ENCODE peak calls at places on chromosomes 7 and 10, in nine cellular contexts. C, Q, F, S, M, R, T, W and H are unnamed samples.

GRCh38 chr10:14356921-14357320 is 26.2 kb upstream of the FRMD4A start:
- DNase-seq in C (no peak), Q (no peak), F (no peak), S (no peak), M (no peak), R (no peak), T (no peak), W (no peak), H (no peak)

GRCh38 chr7:124059375-124059774 is 26.5 kb upstream of the TMEM229A start:
- DNase-seq in C (no peak), Q (no peak), F (no peak), S (no peak), M (no peak), R (peak; percentile 35), T (no peak), W (no peak), H (no peak)

GRCh38 chr7:51327287-51327717 is 10.7 kb upstream of the COBL start:
- DNase-seq in C (no peak), Q (no peak), F (no peak), S (no peak), M (no peak), R (no peak), T (no peak), W (no peak), H (no peak)

GRCh38 chr7:94710256-94710655 is 54.3 kb upstream of the SGCE start:
- DNase-seq in C (no peak), Q (no peak), F (no peak), S (no peak), M (no peak), R (no peak), T (no peak), W (no peak), H (no peak)

GRCh38 chr7:82865856-82866255 is 296.8 kb downstream of the PCLO start:
- DNase-seq in C (no peak), Q (no peak), F (no peak), S (no peak), M (no peak), R (no peak), T (no peak), W (no peak), H (no peak)

GRCh38 chr10:99395750-99396445 is 34.5 kb downstream of the GOT1 start:
- DNase-seq in C (no peak), Q (no peak), F (no peak), S (no peak), M (no peak), R (no peak), T (peak; percentile 89), W (no peak), H (no peak)

GRCh38 chr7:66033471-66034385 is 41.9 kb upstream of the ASL start:
- DNase-seq in C (no peak), Q (no peak), F (no peak), S (no peak), M (peak; percentile 60), R (no peak), T (no peak), W (no peak), H (no peak)

GRCh38 chr7:155369766-155370165 is 72.1 kb downstream of the INSIG1 start:
- DNase-seq in C (no peak), Q (no peak), F (no peak), S (no peak), M (no peak), R (no peak), T (no peak), W (no peak), H (no peak)

GRCh38 chr7:112362796-112363195 is 87.5 kb upstream of the IFRD1 start:
- DNase-seq in C (no peak), Q (no peak), F (no peak), S (no peak), M (no peak), R (no peak), T (no peak), W (no peak), H (no peak)

GRCh38 chr7:102310414-102310815 is 23.7 kb downstream of the SH2B2 start:
- DNase-seq in C (no peak), Q (no peak), F (no peak), S (no peak), M (no peak), R (no peak), T (no peak), W (no peak), H (no peak)

GRCh38 chr7:124413029-124413428 is 352.6 kb downstream of the GPR37 start:
- DNase-seq in C (no peak), Q (no peak), F (no peak), S (no peak), M (no peak), R (no peak), T (no peak), W (no peak), H (no peak)

GRCh38 chr10:89327803-89328441 is at the start of gene IFIT3:
- DNase-seq in C (peak; percentile 76), Q (no peak), F (peak; percentile 85), S (peak; percentile 52), M (peak; percentile 13), R (peak; percentile 62), T (peak; percentile 38), W (peak; percentile 66), H (peak; percentile 35)

GRCh38 chr7:129952653-129953560 is at the start of gene UBE2H:
- DNase-seq in C (peak; percentile 94), Q (peak; percentile 95), F (peak; percentile 96), S (peak; percentile 94), M (peak; percentile 100), R (peak; percentile 72), T (peak; percentile 70), W (peak; percentile 99), H (peak; percentile 95)

GRCh38 chr7:46791180-46791579 is 790.7 kb downstream of the TNS3 start:
- DNase-seq in C (no peak), Q (no peak), F (no peak), S (no peak), M (no peak), R (no peak), T (no peak), W (no peak), H (no peak)

GRCh38 chr10:122441961-122442360 is 12.5 kb upstream of the ARMS2 start:
- DNase-seq in C (no peak), Q (no peak), F (no peak), S (no peak), M (no peak), R (no peak), T (peak; percentile 16), W (no peak), H (no peak)

GRCh38 chr7:33778195-33778594 is 127.1 kb upstream of the BMPER start:
- DNase-seq in C (no peak), Q (no peak), F (no peak), S (no peak), M (no peak), R (no peak), T (no peak), W (no peak), H (no peak)

GRCh38 chr10:44774676-44775401 is 136.3 kb upstream of the TMEM72 start:
- DNase-seq in C (no peak), Q (no peak), F (no peak), S (no peak), M (no peak), R (no peak), T (no peak), W (no peak), H (no peak)

GRCh38 chr10:103836776-103837344 is 18.5 kb downstream of the SH3PXD2A start:
- DNase-seq in C (peak; percentile 29), Q (no peak), F (peak; percentile 17), S (no peak), M (no peak), R (no peak), T (no peak), W (no peak), H (no peak)

GRCh38 chr7:107446531-107446930 is 23.3 kb upstream of the GPR22 start:
- DNase-seq in C (no peak), Q (no peak), F (no peak), S (no peak), M (no peak), R (no peak), T (no peak), W (no peak), H (no peak)

GRCh38 chr10:3397846-3398245 is 225.3 kb upstream of the PITRM1 start:
- DNase-seq in C (no peak), Q (no peak), F (no peak), S (no peak), M (no peak), R (no peak), T (no peak), W (no peak), H (no peak)
- TF ChIP-seq POLR2AphosphoS5 in C (no peak), Q (no peak), F (no peak), S (no peak), M (no peak), R (no peak), T (no peak), W (no peak), H (no peak)

GRCh38 chr10:118545381-118545780 is 50.1 kb downstream of the PRLHR start:
- DNase-seq in C (no peak), Q (no peak), F (no peak), S (no peak), M (no peak), R (no peak), T (no peak), W (no peak), H (no peak)
- TF ChIP-seq CTCF in C (no peak), Q (no peak), F (no peak), S (no peak), M (no peak), R (no peak), T (no peak), W (no peak), H (no peak)

DNA sequence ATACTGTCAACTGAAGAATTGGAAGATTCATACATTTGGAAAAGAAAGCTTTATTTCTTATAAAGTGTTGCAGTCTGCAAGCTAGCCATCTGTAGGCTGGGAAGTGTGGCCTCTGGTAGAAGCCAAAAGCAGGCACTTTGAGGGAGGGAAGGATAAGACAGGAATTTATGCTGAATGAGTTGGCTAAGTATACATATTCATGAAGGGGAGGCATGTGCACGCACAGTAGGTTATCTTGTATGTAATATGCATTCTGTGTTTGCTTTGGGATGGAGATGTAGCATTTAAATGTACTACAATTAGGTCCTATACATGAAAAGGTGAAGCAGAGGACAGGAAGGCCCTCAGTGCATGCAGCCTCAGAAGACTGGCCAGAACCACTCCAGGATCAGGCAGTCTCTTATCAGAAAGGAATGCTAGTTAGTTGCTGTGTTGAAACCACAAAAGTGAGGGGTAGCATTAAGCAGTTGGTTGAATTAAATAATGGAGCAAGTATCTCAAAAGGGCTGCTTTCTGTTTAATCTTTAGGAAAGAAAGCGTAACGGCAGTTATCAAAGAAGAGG is 40.9 kb downstream of the MYO3A start:
- DNase-seq in C (no peak), Q (no peak), F (no peak), S (no peak), M (no peak), R (no peak), T (no peak), W (no peak), H (no peak)
- TF ChIP-seq EP300 in C (no peak), Q (no peak), F (no peak), S (no peak), M (no peak), R (no peak), T (no peak), W (no peak), H (no peak)

DNA sequence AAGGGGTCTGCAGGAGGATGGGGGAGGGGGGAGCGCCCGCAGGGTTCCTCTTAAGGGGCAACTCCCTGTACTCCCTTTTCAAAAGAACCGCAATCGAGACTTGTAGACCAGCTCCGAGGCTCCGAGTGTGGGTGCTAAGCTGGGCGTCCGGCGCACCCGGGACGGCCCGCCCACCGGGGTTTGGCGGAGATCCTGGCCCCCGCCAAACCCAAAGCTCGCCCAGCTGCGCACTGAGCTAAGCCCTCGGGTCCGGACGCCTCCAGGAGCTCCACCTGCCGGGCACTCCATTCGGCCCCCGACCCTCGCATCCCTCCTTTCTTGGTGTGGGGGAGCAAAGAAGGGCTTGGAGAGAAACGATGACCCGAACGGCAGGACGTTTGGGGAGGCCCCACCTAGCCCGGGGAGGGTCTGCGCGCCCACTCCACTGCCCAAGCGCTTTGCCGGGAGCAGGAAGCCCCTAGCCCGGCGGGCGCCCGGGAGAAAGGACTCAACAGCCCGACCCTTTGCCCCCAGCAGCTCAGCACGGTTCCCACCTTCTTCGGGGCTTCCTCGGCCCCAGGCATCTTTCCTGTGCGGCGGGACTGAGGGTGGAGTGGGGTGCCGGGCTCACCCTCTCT is 649 bp downstream of the AFAP1L2 start:
- DNase-seq in C (no peak), Q (peak; percentile 80), F (peak; percentile 81), S (peak; percentile 24), M (peak; percentile 59), R (no peak), T (no peak), W (no peak), H (no peak)
- TF ChIP-seq POLR2AphosphoS5 in C (no peak), Q (no peak), F (peak; percentile 50), S (no peak), M (no peak), R (no peak), T (no peak), W (no peak), H (no peak)